ENCODE peak calls at places on chromosomes 3 and 15, in ten cellular contexts. H, Y, E, K, X, J, Z, O, Q and T are unnamed samples.

GRCh38 chr15:60932051-60932915 is 296.8 kb downstream of the RORA start:
- DNase-seq in J (no peak), X (peak; percentile 31), Y (no peak), O (peak; percentile 66), K (peak; percentile 45), H (no peak), Q (peak; percentile 54), Z (peak; percentile 51), E (no peak), T (no peak)

GRCh38 chr3:45232531-45232930 is 6.4 kb upstream of the TMEM158 start:
- DNase-seq in Z (no peak), E (no peak), X (no peak), J (no peak), O (no peak), K (no peak), H (no peak), Y (no peak), Q (no peak), T (no peak)

GRCh38 chr3:195893516-195893915 is 14.8 kb downstream of the TNK2 start:
- DNase-seq in Q (no peak), Z (no peak), H (no peak), O (no peak), Y (peak; percentile 43), K (no peak), J (no peak), X (peak; percentile 80), E (no peak), T (no peak)

GRCh38 chr3:138479355-138479964 is 45.0 kb downstream of the ESYT3 start:
- DNase-seq in E (peak; percentile 69), Q (peak; percentile 66), O (peak; percentile 49), X (no peak), Y (no peak), K (no peak), Z (no peak), H (peak; percentile 38), J (no peak), T (peak; percentile 16)

GRCh38 chr3:147328711-147329110 is 77.6 kb downstream of the ZIC4 start:
- DNase-seq in E (no peak), X (no peak), Z (no peak), Q (no peak), K (no peak), J (no peak), O (no peak), Y (no peak), H (no peak), T (no peak)

GRCh38 chr3:120683671-120684301 is 1.7 kb upstream of the HGD start:
- DNase-seq in X (no peak), O (no peak), H (no peak), E (no peak), Y (no peak), Q (no peak), K (no peak), J (no peak), Z (no peak), T (no peak)

GRCh38 chr3:114892880-114893279 is 254.2 kb downstream of the ZBTB20 start:
- DNase-seq in Q (no peak), E (no peak), K (no peak), Y (peak; percentile 61), H (peak; percentile 84), Z (no peak), J (no peak), X (no peak), O (no peak), T (no peak)

GRCh38 chr3:80929576-80929975 is 831.9 kb downstream of the GBE1 start:
- DNase-seq in Y (no peak), E (no peak), X (no peak), J (no peak), Z (no peak), Q (no peak), K (no peak), O (no peak), H (no peak), T (no peak)

GRCh38 chr3:53199834-53200233 is 38.8 kb downstream of the PRKCD start:
- DNase-seq in X (no peak), Z (no peak), Q (no peak), J (no peak), O (no peak), E (no peak), Y (no peak), H (no peak), K (no peak), T (no peak)

GRCh38 chr15:52148409-52148808 is 35.8 kb upstream of the BCL2L10 start:
- DNase-seq in X (no peak), O (no peak), Z (no peak), J (no peak), H (no peak), E (no peak), K (no peak), Q (no peak), Y (no peak), T (no peak)

GRCh38 chr3:50617096-50617791 is at the start of gene MAPKAPK3:
- DNase-seq in Y (peak; percentile 67), X (no peak), H (no peak), Z (no peak), K (peak; percentile 25), J (no peak), O (peak; percentile 54), Q (no peak), E (peak; percentile 39), T (no peak)

GRCh38 chr3:13146643-13147143 is 73.5 kb upstream of the IQSEC1 start:
- DNase-seq in Z (no peak), O (no peak), K (no peak), J (peak; percentile 17), E (no peak), Q (no peak), Y (no peak), H (no peak), X (no peak), T (no peak)

GRCh38 chr3:70392227-70392626 is 79.8 kb upstream of the MDFIC2 start:
- DNase-seq in O (no peak), E (no peak), H (no peak), Z (no peak), X (no peak), K (no peak), Q (no peak), J (no peak), Y (no peak), T (no peak)